ENCODE peak calls at places on chromosome 19, in five cellular contexts. V, T, B, W and E are unnamed samples.

GRCh38 chr19:18417250-18418033 is 1.8 kb upstream of the SSBP4 start:
- DNase-seq in V (no peak), T (peak; percentile 79), B (peak; percentile 92), W (peak; percentile 83), E (peak; percentile 62)

GRCh38 chr19:30784850-30785459 is 412.8 kb downstream of the ZNF536 start:
- DNase-seq in V (peak; percentile 32), T (peak; percentile 51), B (peak; percentile 52), W (peak; percentile 63), E (peak; percentile 65)

GRCh38 chr19:5339470-5339949 is 1.1 kb downstream of the PTPRS start:
- DNase-seq in V (no peak), T (no peak), B (no peak), W (no peak), E (no peak)

GRCh38 chr19:4589579-4590410 is 30.3 kb upstream of the SEMA6B start:
- DNase-seq in V (no peak), T (no peak), B (peak; percentile 48), W (no peak), E (no peak)

GRCh38 chr19:15402411-15403150 is 16.2 kb downstream of the AKAP8L start:
- DNase-seq in V (no peak), T (no peak), B (no peak), W (no peak), E (no peak)

GRCh38 chr19:27860309-27860934 is 1352.5 kb downstream of the UQCRFS1 start:
- DNase-seq in V (no peak), T (no peak), B (no peak), W (no peak), E (no peak)

GRCh38 chr19:14035706-14036105 is 4.1 kb downstream of the IL27RA start:
- DNase-seq in V (no peak), T (no peak), B (no peak), W (no peak), E (no peak)

GRCh38 chr19:31539386-31539785 is 190.2 kb upstream of the TSHZ3 start:
- DNase-seq in V (no peak), T (no peak), B (no peak), W (no peak), E (no peak)

GRCh38 chr19:48925240-48925843 is 8.2 kb upstream of the DHDH start:
- DNase-seq in V (no peak), T (peak; percentile 95), B (no peak), W (no peak), E (no peak)

GRCh38 chr19:28614634-28615545 is 598.1 kb downstream of the UQCRFS1 start:
- DNase-seq in V (no peak), T (no peak), B (no peak), W (no peak), E (no peak)

DNA sequence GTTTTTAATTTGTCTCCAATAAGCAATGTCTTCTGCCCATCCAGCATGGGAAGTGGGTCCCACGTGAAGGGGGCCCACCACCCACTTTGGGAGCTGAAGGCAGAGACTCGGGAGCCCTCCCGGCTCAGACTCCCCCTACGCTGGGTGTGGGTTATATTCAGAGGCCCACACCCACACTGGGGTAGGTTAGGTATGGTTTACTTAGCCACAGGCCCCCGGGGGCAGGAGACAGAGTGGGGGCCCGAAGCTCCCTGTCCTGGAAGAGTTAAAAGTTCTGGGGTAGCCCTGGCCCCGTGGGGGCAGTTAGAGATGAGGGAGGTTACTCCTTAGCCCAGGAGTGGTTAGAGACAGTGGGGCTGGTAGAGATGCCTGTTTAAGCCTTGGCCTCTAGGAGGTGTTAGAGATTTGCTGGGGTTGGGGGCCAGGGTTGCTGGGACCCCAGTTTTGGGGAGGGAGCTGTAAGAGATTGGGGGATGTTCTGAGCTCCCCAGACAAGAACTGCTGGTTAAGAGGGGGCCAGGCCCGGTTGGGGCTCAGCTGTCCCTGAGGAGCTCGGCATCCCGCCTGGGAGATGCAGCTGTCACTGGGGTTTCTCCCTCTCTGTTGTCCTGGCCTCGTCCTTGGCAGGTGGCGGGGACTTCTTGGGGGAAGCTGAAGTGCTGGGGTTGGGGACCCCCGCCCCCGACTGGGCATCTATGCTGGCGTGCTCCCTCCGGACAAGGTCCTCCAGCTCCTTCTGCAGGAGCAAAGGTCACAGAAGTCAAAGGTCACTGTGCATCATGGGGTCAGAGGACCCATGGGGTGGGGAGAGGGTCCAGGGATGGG is 712 bp upstream of the RINL start:
- DNase-seq in V (no peak), T (no peak), B (peak; percentile 10), W (no peak), E (no peak)
- H3K4me3 ChIP-seq in V (no peak overlapping the region), T (no peak overlapping the region), B (no peak overlapping the region), W (no peak overlapping the region), E (no peak overlapping the region)

GRCh38 chr19:1275976-1276619 is 768 bp downstream of the FAM174C start:
- DNase-seq in V (peak; percentile 33), T (no peak), B (no peak), W (no peak), E (no peak)
- TF ChIP-seq POLR2A in V (peak; percentile 17), T (no peak), B (no peak), W (no peak), E (no peak)

GRCh38 chr19:11364296-11364904 is 9.2 kb downstream of the PLPPR2 start:
- DNase-seq in V (no peak), T (no peak), B (no peak), W (no peak), E (no peak)

GRCh38 chr19:11361771-11362731 is 6.8 kb downstream of the PLPPR2 start:
- DNase-seq in V (no peak), T (no peak), B (no peak), W (no peak), E (peak; percentile 50)

GRCh38 chr19:11364935-11365334 is 9.5 kb upstream of the SWSAP1 start:
- DNase-seq in V (no peak), T (no peak), B (no peak), W (no peak), E (no peak)

GRCh38 chr19:11365557-11366117 is 8.8 kb upstream of the SWSAP1 start:
- DNase-seq in V (no peak), T (no peak), B (no peak), W (no peak), E (no peak)

DNA sequence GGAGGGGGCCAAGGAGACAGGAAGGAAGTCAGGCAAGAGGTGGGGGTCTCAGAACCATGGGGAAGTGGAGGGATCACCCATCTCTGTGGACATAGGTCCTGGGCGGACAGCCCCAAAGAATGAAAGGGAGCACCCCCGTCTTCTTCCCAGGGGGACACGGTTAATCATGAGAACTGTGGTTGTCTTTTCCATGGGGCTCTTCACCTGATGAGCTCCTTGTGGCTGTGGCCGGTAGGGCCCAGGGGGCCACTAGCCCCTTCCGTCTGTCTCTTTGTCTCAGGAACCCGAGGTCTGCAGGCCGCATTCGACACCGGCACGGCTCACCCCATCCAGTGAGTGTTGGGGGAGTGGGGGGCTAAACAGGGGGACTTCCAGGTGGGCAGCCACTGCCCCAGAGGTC is 8.6 kb downstream of the PLPPR2 start:
- DNase-seq in V (no peak), T (no peak), B (no peak), W (no peak), E (no peak)
- H3K4me3 ChIP-seq in V (no peak overlapping the region), T (no peak overlapping the region), B (no peak overlapping the region), W (no peak overlapping the region), E (no peak overlapping the region)

GRCh38 chr19:55433292-55433691 is 9.8 kb downstream of the SHISA7 start:
- DNase-seq in V (no peak), T (no peak), B (no peak), W (no peak), E (no peak)
- TF ChIP-seq POLR2A in V (no peak), T (no peak), B (no peak), W (no peak), E (no peak)

GRCh38 chr19:50155520-50156109 is 7.5 kb downstream of the IZUMO2 start:
- DNase-seq in V (no peak), T (peak; percentile 45), B (no peak), W (no peak), E (no peak)

GRCh38 chr19:50158577-50158976 is 4.5 kb downstream of the IZUMO2 start:
- DNase-seq in V (no peak), T (peak; percentile 35), B (no peak), W (no peak), E (no peak)

GRCh38 chr19:50154529-50154928 is 8.6 kb downstream of the IZUMO2 start:
- DNase-seq in V (no peak), T (no peak), B (no peak), W (no peak), E (no peak)

GRCh38 chr19:50162988-50163387 is at the start of gene IZUMO2:
- DNase-seq in V (no peak), T (no peak), B (no peak), W (no peak), E (no peak)

GRCh38 chr19:50159078-50159477 is 4.0 kb downstream of the IZUMO2 start:
- DNase-seq in V (no peak), T (no peak), B (no peak), W (no peak), E (no peak)
- H3K4me3 ChIP-seq in V (no peak overlapping the region), T (no peak overlapping the region), B (no peak overlapping the region), W (no peak overlapping the region), E (no peak overlapping the region)

DNA sequence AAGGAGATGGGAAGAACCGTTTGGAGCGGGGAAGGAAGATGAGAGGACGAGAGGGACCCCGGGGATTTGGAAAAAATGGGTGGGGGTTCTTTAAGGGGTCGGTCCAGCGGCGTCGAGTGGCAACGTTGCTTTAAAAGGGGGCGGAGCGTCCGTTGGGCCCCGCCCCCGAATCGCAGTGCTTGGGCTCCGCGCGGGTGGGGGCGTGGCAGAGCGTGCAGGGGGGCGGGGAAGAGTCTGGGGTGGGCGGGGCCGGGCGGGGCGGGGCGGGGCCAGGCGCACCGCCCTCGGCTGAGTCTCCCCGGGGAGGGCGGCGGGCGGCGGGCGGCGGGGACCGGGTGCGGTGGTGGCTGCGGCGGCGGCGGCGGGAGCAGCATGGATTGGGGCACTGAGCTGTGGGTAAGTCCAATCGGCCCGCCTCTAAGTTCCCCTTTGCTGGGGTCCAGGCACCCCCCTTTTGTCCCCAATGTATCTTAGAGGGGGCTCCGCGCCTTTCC is at the start of gene TRIP10:
- DNase-seq in V (peak; percentile 85), T (peak; percentile 78), B (peak; percentile 66), W (peak; percentile 91), E (peak; percentile 84)
- TF ChIP-seq POLR2A in V (peak; percentile 56), T (peak; percentile 22), B (no peak), W (peak; percentile 65), E (no peak)